ENCODE peak calls at places on chromosomes 7 and 10, in nine cellular contexts. Q is lower leg skin; O is A549; V is brain microvascular endothelial cell; R is HFF-Myc; A is AG09319; T is dorsolateral prefrontal cortex; Y is cardiac fibroblast; K is CD8-positive, alpha-beta T cell. U is an unnamed sample.

GRCh38 chr7:2209146-2209960 is 23.4 kb downstream of the MAD1L1 start:
- DNase-seq in Q (peak), O (peak), V (peak), R (peak), A (peak), T (peak), Y (peak), K (peak), U (no peak)

GRCh38 chr7:56537952-56538351 is 421.7 kb upstream of the NUPR2 start:
- DNase-seq in Q (no peak), O (no peak), V (no peak), R (no peak), A (no peak), T (no peak), Y (no peak), K (no peak), U (no peak)

GRCh38 chr7:85025312-85025756 is 161.5 kb downstream of the SEMA3D start:
- DNase-seq in Q (peak), O (no peak), V (peak), R (no peak), A (no peak), T (no peak), Y (peak), K (no peak), U (no peak)

GRCh38 chr7:108650487-108650886 is 80.8 kb downstream of the DNAJB9 start:
- DNase-seq in Q (no peak), O (no peak), V (peak), R (no peak), A (no peak), T (no peak), Y (peak), K (no peak), U (no peak)

GRCh38 chr10:114684085-114684821 is 26.2 kb upstream of the ABLIM1 start:
- DNase-seq in Q (peak), O (peak), V (no peak), R (no peak), A (no peak), T (no peak), Y (peak), K (no peak), U (no peak)

GRCh38 chr10:118952493-118953295 is 76.8 kb upstream of the NANOS1 start:
- DNase-seq in Q (peak), O (no peak), V (no peak), R (no peak), A (no peak), T (no peak), Y (no peak), K (no peak), U (no peak)

GRCh38 chr7:21020667-21021066 is 234.0 kb upstream of the SP8 start:
- DNase-seq in Q (no peak), O (no peak), V (no peak), R (no peak), A (no peak), T (no peak), Y (no peak), K (no peak), U (no peak)

GRCh38 chr10:5999440-6000165 is 22.3 kb upstream of the IL15RA start:
- DNase-seq in Q (peak), O (no peak), V (no peak), R (no peak), A (no peak), T (no peak), Y (no peak), K (peak), U (no peak)

GRCh38 chr10:102781089-102781920 is 37.6 kb downstream of the WBP1L start:
- DNase-seq in Q (no peak), O (no peak), V (no peak), R (no peak), A (no peak), T (no peak), Y (peak), K (no peak), U (no peak)

GRCh38 chr10:82411416-82411815 is 536.4 kb downstream of the NRG3 start:
- DNase-seq in Q (no peak), O (no peak), V (no peak), R (no peak), A (no peak), T (no peak), Y (no peak), K (no peak), U (no peak)

GRCh38 chr7:1368682-1369571 is 90.3 kb downstream of the MICALL2 start:
- DNase-seq in Q (no peak), O (peak), V (no peak), R (no peak), A (no peak), T (no peak), Y (no peak), K (no peak), U (no peak)

DNA sequence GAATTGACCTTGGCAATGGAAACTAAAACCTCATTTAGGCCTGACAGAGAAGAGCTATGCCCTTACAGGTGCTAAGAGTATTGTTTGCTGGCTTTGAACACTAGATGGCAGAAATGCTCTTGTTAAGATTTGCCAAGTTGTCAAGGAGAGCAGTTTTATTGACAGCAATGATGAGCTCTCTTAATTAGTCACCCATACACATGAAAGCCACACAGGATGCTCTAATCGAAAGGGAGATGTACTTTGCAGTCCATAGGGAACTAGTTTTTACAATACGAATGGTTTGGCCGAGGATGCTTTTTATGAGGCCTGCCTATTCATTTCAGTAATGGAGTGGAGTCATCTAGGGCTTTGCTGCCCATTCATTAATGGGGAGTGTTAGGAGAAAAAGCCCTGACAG is 45.4 kb upstream of the MBL2 start:
- DNase-seq in Q (no peak), O (no peak), V (peak), R (peak), A (no peak), T (no peak), Y (peak), K (no peak), U (no peak)
- TF ChIP-seq CTCF in Q (no peak), O (peak), V (peak), R (peak), A (no peak), T (peak), Y (peak), K (no peak), U (peak)

GRCh38 chr7:26843696-26844095 is 20.7 kb downstream of the SKAP2 start:
- DNase-seq in Q (no peak), O (no peak), V (no peak), R (no peak), A (no peak), T (no peak), Y (peak), K (no peak), U (no peak)
- TF ChIP-seq CTCF in Q (no peak), O (peak), V (peak), R (no peak), A (no peak), T (no peak), Y (no peak), K (no peak), U (no peak)

DNA sequence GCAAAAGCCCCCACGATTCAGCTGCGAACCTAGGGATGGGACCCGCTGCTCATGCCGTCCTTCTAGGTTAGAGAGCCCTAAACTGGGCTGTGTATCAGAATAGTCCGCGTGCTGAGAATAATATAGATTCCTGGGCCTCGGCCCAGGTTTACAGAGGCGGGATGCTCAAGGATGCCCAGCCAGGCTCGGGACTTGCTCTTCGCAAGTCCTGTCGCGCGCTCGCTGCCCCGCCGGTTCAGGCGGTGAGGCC is 266 bp upstream of the STMP1 start:
- DNase-seq in Q (no peak), O (no peak), V (no peak), R (no peak), A (no peak), T (no peak), Y (no peak), K (no peak), U (no peak)
- TF ChIP-seq CTCF in Q (peak), O (peak), V (no peak), R (no peak), A (no peak), T (no peak), Y (no peak), K (no peak), U (no peak)

DNA sequence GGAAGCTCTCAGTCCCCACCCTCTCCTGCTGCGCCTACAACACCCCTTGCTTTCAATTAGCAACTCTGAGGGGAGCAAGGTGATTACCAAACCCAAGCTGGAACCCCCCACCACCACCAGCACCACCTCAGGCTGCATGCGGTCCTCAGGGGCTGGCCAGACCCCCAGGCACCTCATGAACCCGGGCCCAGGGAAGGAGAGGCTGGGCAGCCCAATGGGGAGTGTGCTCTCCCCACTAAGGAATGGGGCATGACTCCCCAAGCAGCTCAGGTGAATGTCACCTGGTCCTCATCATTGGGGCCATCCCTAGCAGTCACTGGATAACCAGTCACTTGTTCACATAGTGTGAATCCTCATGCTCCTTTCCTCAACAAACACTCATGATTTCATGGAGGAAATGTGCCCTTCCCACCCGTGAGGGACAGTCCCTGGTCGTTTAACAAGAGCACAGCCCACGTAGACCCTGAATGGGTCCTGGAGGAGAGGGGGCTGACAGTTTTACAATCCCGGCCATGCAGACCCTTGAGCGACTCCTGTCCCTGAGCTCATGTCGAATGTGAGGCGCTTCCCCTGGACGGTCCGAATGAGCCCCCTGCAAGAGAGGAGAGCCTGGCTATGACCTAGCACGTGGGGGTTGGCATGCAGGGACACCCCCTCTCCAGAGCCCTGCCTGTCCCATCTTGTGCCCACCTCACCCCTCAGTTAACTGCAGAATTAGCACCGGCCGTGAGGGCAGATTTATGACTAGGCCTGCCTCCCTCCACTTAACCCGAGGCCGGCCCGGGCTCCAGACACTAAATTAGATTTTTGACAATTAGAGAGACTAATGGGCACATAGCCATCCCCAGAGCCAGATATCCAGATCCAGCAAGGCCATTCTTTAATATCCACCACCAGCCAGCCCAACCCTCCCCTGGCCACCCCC is 29.1 kb downstream of the POLL start:
- DNase-seq in Q (peak), O (no peak), V (no peak), R (no peak), A (no peak), T (no peak), Y (no peak), K (no peak), U (no peak)
- TF ChIP-seq CTCF in Q (no peak), O (no peak), V (no peak), R (no peak), A (no peak), T (no peak), Y (no peak), K (no peak), U (no peak)